ENCODE peak calls at places on chromosomes 6 and 20, in eight cellular contexts. One of them, this sample, is unnamed.

GRCh38 chr20:63289311-63290135 is 3.5 kb upstream of the COL20A1 start:
- ATAC-seq in K562: no peak
- ATAC-seq in mucosa of descending colon: no peak
- ATAC-seq in upper lobe of left lung: no peak
- ATAC-seq in heart left ventricle: no peak
- ATAC-seq in activated CD8-positive, alpha-beta T cell treated with anti-CD3 and anti-CD28 coated beads for 36 hours: no peak
- ATAC-seq in Panc1: no peak
- ATAC-seq in CD8-positive, alpha-beta T cell: no peak
- ATAC-seq in this sample: no peak

GRCh38 chr20:41327178-41327577 is 9.6 kb upstream of the ZHX3 start:
- ATAC-seq in Panc1: no peak
- ATAC-seq in K562: peak; percentile 11
- ATAC-seq in upper lobe of left lung: no peak
- ATAC-seq in CD8-positive, alpha-beta T cell: no peak
- ATAC-seq in heart left ventricle: no peak
- ATAC-seq in mucosa of descending colon: no peak
- ATAC-seq in activated CD8-positive, alpha-beta T cell treated with anti-CD3 and anti-CD28 coated beads for 36 hours: no peak
- ATAC-seq in this sample: no peak

GRCh38 chr6:6320901-6321300 is 439 bp upstream of the F13A1 start:
- ATAC-seq in CD8-positive, alpha-beta T cell: no peak
- ATAC-seq in activated CD8-positive, alpha-beta T cell treated with anti-CD3 and anti-CD28 coated beads for 36 hours: no peak
- ATAC-seq in K562: no peak
- ATAC-seq in heart left ventricle: no peak
- ATAC-seq in Panc1: no peak
- ATAC-seq in upper lobe of left lung: no peak
- ATAC-seq in mucosa of descending colon: no peak
- ATAC-seq in this sample: no peak

GRCh38 chr6:121847806-121848522 is 412.5 kb downstream of the GJA1 start:
- ATAC-seq in mucosa of descending colon: no peak
- ATAC-seq in K562: no peak
- ATAC-seq in upper lobe of left lung: no peak
- ATAC-seq in activated CD8-positive, alpha-beta T cell treated with anti-CD3 and anti-CD28 coated beads for 36 hours: no peak
- ATAC-seq in heart left ventricle: no peak
- ATAC-seq in Panc1: no peak
- ATAC-seq in CD8-positive, alpha-beta T cell: no peak
- ATAC-seq in this sample: no peak

GRCh38 chr6:32177182-32177787 is 920 bp upstream of the RNF5 start:
- ATAC-seq in K562: peak; percentile 6
- ATAC-seq in Panc1: peak; percentile 52
- ATAC-seq in CD8-positive, alpha-beta T cell: peak; percentile 7
- ATAC-seq in heart left ventricle: peak; percentile 23
- ATAC-seq in mucosa of descending colon: peak; percentile 5
- ATAC-seq in activated CD8-positive, alpha-beta T cell treated with anti-CD3 and anti-CD28 coated beads for 36 hours: no peak
- ATAC-seq in upper lobe of left lung: peak; percentile 60
- ATAC-seq in this sample: peak; percentile 8

GRCh38 chr6:128981716-128982115 is 98.8 kb downstream of the LAMA2 start:
- ATAC-seq in K562: no peak
- ATAC-seq in Panc1: no peak
- ATAC-seq in CD8-positive, alpha-beta T cell: no peak
- ATAC-seq in activated CD8-positive, alpha-beta T cell treated with anti-CD3 and anti-CD28 coated beads for 36 hours: no peak
- ATAC-seq in mucosa of descending colon: no peak
- ATAC-seq in upper lobe of left lung: no peak
- ATAC-seq in heart left ventricle: no peak
- ATAC-seq in this sample: no peak

GRCh38 chr6:158256746-158257424 is 55.4 kb upstream of the TULP4 start:
- ATAC-seq in CD8-positive, alpha-beta T cell: no peak
- ATAC-seq in Panc1: no peak
- ATAC-seq in mucosa of descending colon: no peak
- ATAC-seq in activated CD8-positive, alpha-beta T cell treated with anti-CD3 and anti-CD28 coated beads for 36 hours: no peak
- ATAC-seq in K562: no peak
- ATAC-seq in heart left ventricle: no peak
- ATAC-seq in upper lobe of left lung: no peak
- ATAC-seq in this sample: no peak

GRCh38 chr6:144655376-144655775 is 370.2 kb downstream of the UTRN start:
- ATAC-seq in heart left ventricle: no peak
- ATAC-seq in CD8-positive, alpha-beta T cell: no peak
- ATAC-seq in activated CD8-positive, alpha-beta T cell treated with anti-CD3 and anti-CD28 coated beads for 36 hours: no peak
- ATAC-seq in Panc1: no peak
- ATAC-seq in mucosa of descending colon: no peak
- ATAC-seq in upper lobe of left lung: no peak
- ATAC-seq in K562: no peak
- ATAC-seq in this sample: no peak

GRCh38 chr6:158461954-158462353 is 97.9 kb upstream of the TMEM181 start:
- ATAC-seq in Panc1: no peak
- ATAC-seq in CD8-positive, alpha-beta T cell: no peak
- ATAC-seq in heart left ventricle: no peak
- ATAC-seq in mucosa of descending colon: no peak
- ATAC-seq in K562: no peak
- ATAC-seq in activated CD8-positive, alpha-beta T cell treated with anti-CD3 and anti-CD28 coated beads for 36 hours: no peak
- ATAC-seq in upper lobe of left lung: no peak
- ATAC-seq in this sample: no peak

GRCh38 chr20:43916073-43916874 is 1.6 kb downstream of the TOX2 start:
- ATAC-seq in CD8-positive, alpha-beta T cell: no peak
- ATAC-seq in upper lobe of left lung: peak; percentile 40
- ATAC-seq in activated CD8-positive, alpha-beta T cell treated with anti-CD3 and anti-CD28 coated beads for 36 hours: peak; percentile 60
- ATAC-seq in heart left ventricle: no peak
- ATAC-seq in mucosa of descending colon: peak; percentile 40
- ATAC-seq in K562: no peak
- ATAC-seq in Panc1: peak; percentile 36
- ATAC-seq in this sample: no peak

GRCh38 chr20:51346686-51347485 is 195.6 kb downstream of the NFATC2 start:
- ATAC-seq in K562: no peak
- ATAC-seq in mucosa of descending colon: no peak
- ATAC-seq in upper lobe of left lung: no peak
- ATAC-seq in heart left ventricle: no peak
- ATAC-seq in CD8-positive, alpha-beta T cell: no peak
- ATAC-seq in Panc1: no peak
- ATAC-seq in activated CD8-positive, alpha-beta T cell treated with anti-CD3 and anti-CD28 coated beads for 36 hours: no peak
- ATAC-seq in this sample: no peak

GRCh38 chr6:3088446-3088845 is 20.2 kb downstream of the RIPK1 start:
- ATAC-seq in Panc1: no peak
- ATAC-seq in activated CD8-positive, alpha-beta T cell treated with anti-CD3 and anti-CD28 coated beads for 36 hours: peak; percentile 51
- ATAC-seq in CD8-positive, alpha-beta T cell: no peak
- ATAC-seq in upper lobe of left lung: no peak
- ATAC-seq in heart left ventricle: peak; percentile 49
- ATAC-seq in mucosa of descending colon: peak; percentile 34
- ATAC-seq in K562: no peak
- ATAC-seq in this sample: peak; percentile 85

GRCh38 chr6:166612471-166612881 is 14.6 kb downstream of the RPS6KA2 start:
- ATAC-seq in Panc1: no peak
- ATAC-seq in CD8-positive, alpha-beta T cell: no peak
- ATAC-seq in mucosa of descending colon: no peak
- ATAC-seq in K562: no peak
- ATAC-seq in heart left ventricle: peak; percentile 43
- ATAC-seq in upper lobe of left lung: no peak
- ATAC-seq in activated CD8-positive, alpha-beta T cell treated with anti-CD3 and anti-CD28 coated beads for 36 hours: no peak
- ATAC-seq in this sample: no peak

GRCh38 chr6:68572525-68572924 is 62.6 kb upstream of the ADGRB3 start:
- ATAC-seq in CD8-positive, alpha-beta T cell: no peak
- ATAC-seq in upper lobe of left lung: no peak
- ATAC-seq in Panc1: peak; percentile 70
- ATAC-seq in heart left ventricle: no peak
- ATAC-seq in K562: peak; percentile 92
- ATAC-seq in mucosa of descending colon: peak; percentile 34
- ATAC-seq in activated CD8-positive, alpha-beta T cell treated with anti-CD3 and anti-CD28 coated beads for 36 hours: peak; percentile 69
- ATAC-seq in this sample: no peak

GRCh38 chr6:145531032-145531431 is 204.3 kb downstream of the EPM2A start:
- ATAC-seq in activated CD8-positive, alpha-beta T cell treated with anti-CD3 and anti-CD28 coated beads for 36 hours: no peak
- ATAC-seq in CD8-positive, alpha-beta T cell: no peak
- ATAC-seq in mucosa of descending colon: no peak
- ATAC-seq in K562: no peak
- ATAC-seq in upper lobe of left lung: no peak
- ATAC-seq in Panc1: no peak
- ATAC-seq in heart left ventricle: no peak
- ATAC-seq in this sample: no peak

GRCh38 chr20:49353348-49353747 is 75.5 kb upstream of the ZNFX1 start:
- ATAC-seq in K562: no peak
- ATAC-seq in activated CD8-positive, alpha-beta T cell treated with anti-CD3 and anti-CD28 coated beads for 36 hours: no peak
- ATAC-seq in mucosa of descending colon: no peak
- ATAC-seq in heart left ventricle: no peak
- ATAC-seq in upper lobe of left lung: no peak
- ATAC-seq in CD8-positive, alpha-beta T cell: no peak
- ATAC-seq in Panc1: no peak
- ATAC-seq in this sample: no peak

DNA sequence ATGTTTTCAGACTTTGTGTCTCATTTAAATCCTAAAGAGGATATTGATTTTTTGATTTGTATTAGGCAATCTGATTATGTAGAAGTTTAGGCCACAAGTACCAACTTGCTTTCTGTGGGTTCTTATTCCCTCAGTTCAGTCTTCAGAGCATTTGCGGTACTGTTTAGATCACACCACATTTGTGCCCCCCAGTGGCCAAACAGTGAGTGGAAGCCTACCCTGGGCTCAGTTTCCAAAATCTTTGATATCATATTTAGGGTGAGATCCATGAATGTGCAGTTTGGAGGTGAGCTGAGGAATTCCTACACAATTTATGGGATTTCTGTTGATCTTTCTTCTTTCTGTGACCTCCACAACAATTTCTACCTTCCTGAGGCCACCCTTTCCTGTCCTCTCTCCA is 92.3 kb upstream of the FUT9 start:
- ATAC-seq in mucosa of descending colon: no peak
- ATAC-seq in K562: no peak
- ATAC-seq in Panc1: no peak
- ATAC-seq in heart left ventricle: no peak
- ATAC-seq in CD8-positive, alpha-beta T cell: no peak
- ATAC-seq in activated CD8-positive, alpha-beta T cell treated with anti-CD3 and anti-CD28 coated beads for 36 hours: no peak
- ATAC-seq in upper lobe of left lung: no peak
- ATAC-seq in this sample: no peak
- TF ChIP-seq CTCF in mucosa of descending colon: no peak
- TF ChIP-seq CTCF in K562: peak; percentile 5
- TF ChIP-seq CTCF in Panc1: peak; percentile 40
- TF ChIP-seq CTCF in heart left ventricle: no peak
- TF ChIP-seq CTCF in CD8-positive, alpha-beta T cell: no peak
- TF ChIP-seq CTCF in activated CD8-positive, alpha-beta T cell treated with anti-CD3 and anti-CD28 coated beads for 36 hours: no peak
- TF ChIP-seq CTCF in upper lobe of left lung: no peak
- TF ChIP-seq CTCF in this sample: no peak

GRCh38 chr6:63269470-63269869 is 50.3 kb downstream of the LGSN start:
- ATAC-seq in activated CD8-positive, alpha-beta T cell treated with anti-CD3 and anti-CD28 coated beads for 36 hours: no peak
- ATAC-seq in mucosa of descending colon: no peak
- ATAC-seq in heart left ventricle: no peak
- ATAC-seq in CD8-positive, alpha-beta T cell: no peak
- ATAC-seq in K562: no peak
- ATAC-seq in Panc1: no peak
- ATAC-seq in upper lobe of left lung: no peak
- ATAC-seq in this sample: no peak

GRCh38 chr6:63267828-63268227 is 52.0 kb downstream of the LGSN start:
- ATAC-seq in CD8-positive, alpha-beta T cell: no peak
- ATAC-seq in K562: no peak
- ATAC-seq in Panc1: no peak
- ATAC-seq in upper lobe of left lung: no peak
- ATAC-seq in activated CD8-positive, alpha-beta T cell treated with anti-CD3 and anti-CD28 coated beads for 36 hours: no peak
- ATAC-seq in mucosa of descending colon: no peak
- ATAC-seq in heart left ventricle: no peak
- ATAC-seq in this sample: no peak

GRCh38 chr6:63268574-63268973 is 51.2 kb downstream of the LGSN start:
- ATAC-seq in heart left ventricle: no peak
- ATAC-seq in mucosa of descending colon: no peak
- ATAC-seq in K562: no peak
- ATAC-seq in Panc1: no peak
- ATAC-seq in activated CD8-positive, alpha-beta T cell treated with anti-CD3 and anti-CD28 coated beads for 36 hours: no peak
- ATAC-seq in upper lobe of left lung: no peak
- ATAC-seq in CD8-positive, alpha-beta T cell: no peak
- ATAC-seq in this sample: no peak

GRCh38 chr6:63275953-63276352 is 43.8 kb downstream of the LGSN start:
- ATAC-seq in CD8-positive, alpha-beta T cell: no peak
- ATAC-seq in mucosa of descending colon: peak; percentile 74
- ATAC-seq in upper lobe of left lung: no peak
- ATAC-seq in activated CD8-positive, alpha-beta T cell treated with anti-CD3 and anti-CD28 coated beads for 36 hours: no peak
- ATAC-seq in Panc1: no peak
- ATAC-seq in K562: no peak
- ATAC-seq in heart left ventricle: no peak
- ATAC-seq in this sample: no peak

DNA sequence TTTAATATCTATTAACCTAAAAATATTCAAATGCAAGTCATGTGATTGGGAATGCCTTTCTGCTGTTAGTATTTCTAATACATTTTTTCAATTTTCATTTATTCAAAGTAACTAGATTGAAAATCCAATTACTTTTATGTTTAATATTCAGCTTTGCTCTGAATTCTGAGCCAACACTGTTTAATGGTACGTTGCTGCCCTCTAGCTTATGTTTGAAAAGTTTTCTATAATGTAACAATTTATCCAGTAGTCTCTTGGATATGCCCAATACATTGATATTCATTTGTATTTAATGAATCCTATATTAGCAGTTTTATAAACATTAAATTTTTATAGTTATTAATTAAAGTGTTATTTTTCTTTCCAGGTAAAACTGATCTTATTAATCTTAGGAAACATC is 47.4 kb downstream of the LGSN start:
- ATAC-seq in upper lobe of left lung: no peak
- ATAC-seq in heart left ventricle: no peak
- ATAC-seq in mucosa of descending colon: no peak
- ATAC-seq in activated CD8-positive, alpha-beta T cell treated with anti-CD3 and anti-CD28 coated beads for 36 hours: no peak
- ATAC-seq in K562: no peak
- ATAC-seq in CD8-positive, alpha-beta T cell: no peak
- ATAC-seq in Panc1: no peak
- ATAC-seq in this sample: no peak
- TF ChIP-seq CTCF in upper lobe of left lung: no peak
- TF ChIP-seq CTCF in heart left ventricle: peak; percentile 29
- TF ChIP-seq CTCF in mucosa of descending colon: no peak
- TF ChIP-seq CTCF in activated CD8-positive, alpha-beta T cell treated with anti-CD3 and anti-CD28 coated beads for 36 hours: no peak
- TF ChIP-seq CTCF in K562: peak; percentile 29
- TF ChIP-seq CTCF in CD8-positive, alpha-beta T cell: no peak
- TF ChIP-seq CTCF in Panc1: peak; percentile 36
- TF ChIP-seq CTCF in this sample: no peak

DNA sequence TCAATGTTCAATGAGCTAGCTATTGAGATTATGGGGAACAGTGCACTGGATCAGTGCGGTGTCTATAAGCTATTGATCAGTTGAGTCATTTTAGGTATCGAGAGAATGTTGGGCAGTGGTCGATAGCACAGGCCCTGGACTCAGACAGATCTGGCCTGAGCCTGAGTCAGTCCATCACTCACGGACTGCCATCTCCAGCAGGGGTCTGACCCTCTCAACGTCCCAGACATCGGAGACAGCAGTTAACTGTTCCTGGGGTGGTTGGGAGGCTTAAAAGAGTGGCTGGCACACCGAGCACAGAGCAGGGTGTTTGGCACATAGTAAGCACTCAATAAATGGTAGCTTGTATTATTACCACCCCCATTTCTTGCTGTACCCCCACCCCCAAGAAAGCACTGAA is 9.3 kb downstream of the EYA2 start:
- ATAC-seq in K562: no peak
- ATAC-seq in mucosa of descending colon: no peak
- ATAC-seq in activated CD8-positive, alpha-beta T cell treated with anti-CD3 and anti-CD28 coated beads for 36 hours: no peak
- ATAC-seq in Panc1: no peak
- ATAC-seq in CD8-positive, alpha-beta T cell: no peak
- ATAC-seq in heart left ventricle: no peak
- ATAC-seq in upper lobe of left lung: no peak
- ATAC-seq in this sample: no peak
- TF ChIP-seq CTCF in K562: no peak
- TF ChIP-seq CTCF in mucosa of descending colon: no peak
- TF ChIP-seq CTCF in activated CD8-positive, alpha-beta T cell treated with anti-CD3 and anti-CD28 coated beads for 36 hours: no peak
- TF ChIP-seq CTCF in Panc1: no peak
- TF ChIP-seq CTCF in CD8-positive, alpha-beta T cell: no peak
- TF ChIP-seq CTCF in heart left ventricle: no peak
- TF ChIP-seq CTCF in upper lobe of left lung: no peak
- TF ChIP-seq CTCF in this sample: no peak

DNA sequence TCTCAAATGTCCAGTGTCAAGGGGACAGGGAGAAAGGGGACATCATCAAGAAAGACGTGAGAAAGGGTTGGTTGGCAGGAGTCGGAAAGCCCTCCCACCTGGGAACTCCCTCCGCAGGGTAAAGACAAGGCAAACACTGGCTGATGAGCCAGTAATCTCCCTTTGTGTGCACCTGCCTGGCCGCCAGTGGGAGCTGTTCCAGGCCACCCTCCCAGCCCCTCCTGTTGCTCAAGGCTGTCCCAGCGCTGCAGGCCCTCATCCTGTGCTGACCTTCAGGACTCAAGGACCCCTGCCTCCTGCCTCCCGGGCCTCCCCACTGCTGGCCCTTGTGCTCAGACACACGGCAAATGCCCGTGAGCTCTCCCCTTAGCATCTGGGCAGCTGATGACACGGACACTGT is 7.4 kb downstream of the FRMD1 start:
- ATAC-seq in heart left ventricle: no peak
- ATAC-seq in mucosa of descending colon: peak; percentile 68
- ATAC-seq in activated CD8-positive, alpha-beta T cell treated with anti-CD3 and anti-CD28 coated beads for 36 hours: no peak
- ATAC-seq in Panc1: peak; percentile 58
- ATAC-seq in upper lobe of left lung: no peak
- ATAC-seq in CD8-positive, alpha-beta T cell: no peak
- ATAC-seq in K562: peak; percentile 92
- ATAC-seq in this sample: no peak
- TF ChIP-seq CTCF in heart left ventricle: no peak
- TF ChIP-seq CTCF in mucosa of descending colon: no peak
- TF ChIP-seq CTCF in activated CD8-positive, alpha-beta T cell treated with anti-CD3 and anti-CD28 coated beads for 36 hours: no peak
- TF ChIP-seq CTCF in Panc1: no peak
- TF ChIP-seq CTCF in upper lobe of left lung: no peak
- TF ChIP-seq CTCF in CD8-positive, alpha-beta T cell: no peak
- TF ChIP-seq CTCF in K562: peak; percentile 56
- TF ChIP-seq CTCF in this sample: no peak